ENCODE peak calls at places on chromosomes 3 and 15, in five cellular contexts. G, X, N, E and J are unnamed samples.

GRCh38 chr3:131386429-131386926 is 4.9 kb downstream of the NUDT16 start:
- DNase-seq in X (peak; percentile 65), E (no peak), N (peak; percentile 89), G (peak; percentile 36), J (peak; percentile 86)

GRCh38 chr3:154040283-154040682 is 80.9 kb upstream of the ARHGEF26 start:
- DNase-seq in N (no peak), X (peak; percentile 35), G (peak; percentile 22), E (no peak), J (no peak)

GRCh38 chr3:177934001-177934891 is 602.0 kb upstream of the KCNMB2 start:
- DNase-seq in X (peak; percentile 93), G (peak; percentile 41), E (no peak), N (no peak), J (no peak)

GRCh38 chr3:148924572-148924971 is 59.5 kb downstream of the CPA3 start:
- DNase-seq in X (peak; percentile 12), G (no peak), N (no peak), E (no peak), J (no peak)

GRCh38 chr3:72340056-72340455 is 508.2 kb downstream of the SHQ1 start:
- DNase-seq in G (no peak), N (no peak), X (no peak), E (no peak), J (no peak)

GRCh38 chr3:23662079-23662617 is 143.6 kb upstream of the UBE2E1 start:
- DNase-seq in N (no peak), G (no peak), X (no peak), E (no peak), J (no peak)

GRCh38 chr3:52136513-52136912 is 17.7 kb downstream of the POC1A start:
- DNase-seq in N (no peak), E (no peak), G (no peak), X (peak; percentile 16), J (no peak)

GRCh38 chr15:71538181-71538580 is 272.2 kb upstream of the NR2E3 start:
- DNase-seq in X (no peak), G (no peak), N (no peak), E (no peak), J (no peak)

GRCh38 chr3:127706785-127707351 is 34.1 kb downstream of the ABTB1 start:
- DNase-seq in E (no peak), N (peak; percentile 32), X (no peak), G (no peak), J (no peak)

GRCh38 chr3:39000008-39000450 is 51.7 kb downstream of the SCN11A start:
- DNase-seq in G (peak; percentile 73), X (peak; percentile 71), N (no peak), E (peak; percentile 54), J (no peak)

GRCh38 chr3:69088033-69088432 is 3.3 kb downstream of the ARL6IP5 start:
- DNase-seq in E (no peak), G (no peak), N (no peak), X (peak; percentile 47), J (no peak)

GRCh38 chr15:69666441-69666882 is 213.8 kb downstream of the RPLP1 start:
- DNase-seq in E (no peak), X (peak; percentile 87), G (no peak), N (peak; percentile 64), J (no peak)

GRCh38 chr15:46646476-46646875 is 1011.6 kb downstream of the SQOR start:
- DNase-seq in G (no peak), N (no peak), X (no peak), E (no peak), J (no peak)

GRCh38 chr3:38651153-38651789 is 1.8 kb upstream of the SCN5A start:
- DNase-seq in N (peak; percentile 82), E (no peak), G (peak; percentile 85), X (peak; percentile 68), J (peak; percentile 80)

GRCh38 chr3:113169876-113170452 is 41.4 kb upstream of the BOC start:
- DNase-seq in N (no peak), E (no peak), G (no peak), X (no peak), J (no peak)

GRCh38 chr3:84980456-84980855 is 21.7 kb downstream of the CADM2 start:
- DNase-seq in N (no peak), X (no peak), G (no peak), E (no peak), J (no peak)

GRCh38 chr3:123640311-123641083 is 55.6 kb upstream of the HACD2 start:
- DNase-seq in E (no peak), X (no peak), G (no peak), N (peak; percentile 39), J (no peak)

GRCh38 chr3:181541414-181541813 is 170.3 kb upstream of the SOX2 start:
- DNase-seq in E (no peak), X (no peak), N (no peak), G (no peak), J (no peak)

GRCh38 chr3:178795349-178795748 is 259.1 kb downstream of the KCNMB2 start:
- DNase-seq in N (no peak), X (no peak), E (no peak), G (no peak), J (no peak)

GRCh38 chr3:40191850-40192448 is 117.6 kb upstream of the EIF1B start:
- DNase-seq in N (peak; percentile 86), E (no peak), G (peak; percentile 77), X (peak; percentile 69), J (peak; percentile 54)

GRCh38 chr3:119794401-119794800 is 12.5 kb downstream of the NR1I2 start:
- DNase-seq in N (no peak), E (no peak), G (no peak), X (no peak), J (no peak)

GRCh38 chr15:98711810-98712209 is 63.5 kb downstream of the IGF1R start:
- DNase-seq in G (no peak), E (no peak), X (no peak), N (no peak), J (no peak)

GRCh38 chr15:41927516-41927915 is 33.7 kb upstream of the SPTBN5 start:
- DNase-seq in G (no peak), X (no peak), E (no peak), N (no peak), J (no peak)

GRCh38 chr3:141851411-141851810 is 25.0 kb upstream of the ATP1B3 start:
- DNase-seq in N (no peak), E (no peak), X (no peak), G (no peak), J (no peak)

GRCh38 chr3:194852836-194853508 is 167.3 kb downstream of the FAM43A start:
- DNase-seq in G (no peak), X (no peak), N (no peak), E (no peak), J (no peak)

GRCh38 chr15:55914446-55914845 is 79.0 kb downstream of the NEDD4 start:
- DNase-seq in G (no peak), X (peak; percentile 44), N (no peak), E (no peak), J (no peak)

GRCh38 chr15:100383302-100384107 is 41.7 kb upstream of the ADAMTS17 start:
- DNase-seq in E (no peak), G (peak; percentile 47), X (peak; percentile 52), N (no peak), J (peak; percentile 28)

GRCh38 chr15:100385300-100385699 is 43.5 kb upstream of the ADAMTS17 start:
- DNase-seq in X (no peak), E (no peak), G (no peak), N (no peak), J (no peak)

GRCh38 chr15:100384108-100384410 is 42.3 kb upstream of the ADAMTS17 start:
- DNase-seq in E (no peak), X (no peak), G (no peak), N (no peak), J (no peak)
- H3K9me3 ChIP-seq in E (peaks cover 7% of the 10 kb centered on the region), X (no peaks in the 10 kb centered on the region), G (no peaks in the 10 kb centered on the region), N (no peaks in the 10 kb centered on the region), J (no peaks in the 10 kb centered on the region)

GRCh38 chr3:44729384-44729910 is at the start of gene ZNF501:
- DNase-seq in X (peak; percentile 97), N (peak; percentile 97), E (peak; percentile 93), G (peak; percentile 94), J (peak; percentile 98)
- H3K9me3 ChIP-seq in X (no peaks in the 10 kb centered on the region), N (no peaks in the 10 kb centered on the region), E (peaks cover 5% of the 10 kb centered on the region), G (peaks cover 25% of the 10 kb centered on the region), J (peaks cover 10% of the 10 kb centered on the region)

GRCh38 chr3:26100176-26100575 is 310.3 kb downstream of the OXSM start:
- DNase-seq in E (no peak), N (no peak), G (no peak), X (no peak), J (no peak)

GRCh38 chr3:26106119-26106690 is 316.3 kb downstream of the OXSM start:
- DNase-seq in E (no peak), N (no peak), X (no peak), G (peak; percentile 9), J (no peak)

GRCh38 chr3:26099692-26100091 is 309.8 kb downstream of the OXSM start:
- DNase-seq in E (no peak), N (no peak), X (no peak), G (peak; percentile 5), J (no peak)

GRCh38 chr3:26104856-26105255 is 315.0 kb downstream of the OXSM start:
- DNase-seq in G (no peak), N (no peak), X (no peak), E (no peak), J (no peak)

DNA sequence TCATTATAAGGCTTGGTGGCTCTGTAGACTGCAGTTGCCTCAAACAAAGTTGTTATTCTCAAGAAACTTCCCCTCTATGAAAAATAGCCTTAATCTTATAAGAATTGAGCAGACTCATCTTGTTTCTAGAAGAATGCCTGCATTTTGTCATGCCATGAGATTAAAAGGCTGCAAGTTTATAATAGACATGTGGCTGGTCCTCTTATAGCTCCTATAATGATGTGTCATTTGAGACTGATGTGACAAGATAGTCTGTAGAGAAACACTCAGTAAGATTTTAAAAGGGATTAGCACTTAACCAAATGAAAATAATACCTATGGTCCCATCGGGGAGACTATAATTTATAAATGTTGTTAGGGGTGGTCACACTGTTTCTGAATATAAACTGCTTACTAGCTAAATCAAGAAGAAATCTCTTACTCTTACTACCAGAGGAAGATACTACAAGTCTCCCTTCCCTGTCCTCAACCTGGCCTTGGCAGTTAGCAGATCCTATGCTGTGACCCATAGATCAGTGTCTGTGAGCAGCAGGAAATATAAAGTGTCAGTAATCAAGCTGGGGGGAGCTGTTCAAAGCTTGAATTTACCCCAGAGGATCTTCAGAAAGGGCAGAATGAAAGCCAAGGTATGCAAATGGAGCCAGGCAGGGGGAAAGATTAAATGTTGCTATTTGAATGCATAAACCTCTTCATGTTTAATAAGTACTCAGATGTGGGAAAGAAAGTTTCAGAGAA is 312.7 kb downstream of the OXSM start:
- DNase-seq in G (no peak), N (no peak), E (no peak), X (no peak), J (no peak)
- H3K9me3 ChIP-seq in G (no peaks in the 10 kb centered on the region), N (no peaks in the 10 kb centered on the region), E (no peaks in the 10 kb centered on the region), X (no peaks in the 10 kb centered on the region), J (no peaks in the 10 kb centered on the region)

DNA sequence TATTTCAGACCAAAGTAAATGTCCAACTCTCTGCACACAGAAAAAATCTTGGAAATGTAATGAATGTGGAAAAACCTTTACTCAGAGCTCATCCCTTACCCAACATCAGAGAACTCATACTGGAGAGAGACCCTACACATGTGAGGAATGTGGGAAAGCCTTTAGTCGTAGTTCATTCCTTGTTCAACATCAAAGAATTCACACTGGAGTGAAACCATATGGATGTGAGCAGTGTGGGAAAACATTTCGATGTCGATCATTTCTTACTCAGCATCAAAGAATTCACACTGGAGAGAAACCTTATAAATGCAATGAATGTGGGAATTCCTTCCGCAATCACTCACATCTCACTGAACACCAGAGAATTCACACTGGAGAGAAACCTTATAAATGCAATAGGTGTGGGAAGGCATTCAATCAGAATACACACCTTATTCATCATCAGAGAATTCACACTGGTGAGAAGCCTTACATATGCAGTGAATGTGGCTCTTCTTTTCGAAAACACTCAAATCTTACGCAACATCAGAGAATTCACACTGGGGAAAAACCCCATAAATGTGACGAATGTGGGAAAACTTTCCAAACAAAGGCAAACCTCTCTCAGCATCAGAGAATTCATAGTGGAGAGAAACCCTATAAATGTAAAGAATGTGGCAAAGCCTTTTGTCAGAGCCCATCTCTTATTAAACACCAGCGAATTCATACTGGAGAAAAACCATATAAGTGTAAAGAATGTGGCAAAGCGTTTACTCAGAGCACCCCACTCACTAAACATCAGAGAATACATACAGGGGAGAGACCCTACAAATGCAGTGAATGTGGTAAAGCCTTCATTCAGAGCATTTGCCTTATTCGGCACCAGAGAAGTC is 8.0 kb upstream of the ZNF501 start:
- DNase-seq in E (no peak), N (no peak), G (no peak), X (peak; percentile 12), J (no peak)
- H3K9me3 ChIP-seq in E (peaks cover 18% of the 10 kb centered on the region), N (no peaks in the 10 kb centered on the region), G (peaks cover 47% of the 10 kb centered on the region), X (peaks cover 4% of the 10 kb centered on the region), J (peaks cover 9% of the 10 kb centered on the region)